ENCODE peak calls at places on chromosome 16, in ten cellular contexts. Z, H, R, J, P, B, C, I, D and T are unnamed samples.

GRCh38 chr16:3655030-3655790 is 719 bp downstream of the DNASE1 start:
- DNase-seq in Z (no peak), H (no peak), R (no peak), J (peak; percentile 57), P (no peak), B (peak; percentile 37), C (no peak), I (peak; percentile 64), D (no peak), T (no peak)

GRCh38 chr16:55021595-55022475 is 91.2 kb downstream of the IRX5 start:
- DNase-seq in Z (no peak), H (peak; percentile 74), R (peak; percentile 65), J (no peak), P (no peak), B (no peak), C (peak; percentile 68), I (no peak), D (peak; percentile 57), T (no peak)

GRCh38 chr16:59690216-59690615 is 956.1 kb upstream of the GOT2 start:
- DNase-seq in Z (no peak), H (no peak), R (no peak), J (no peak), P (no peak), B (no peak), C (no peak), I (no peak), D (no peak), T (no peak)

GRCh38 chr16:86946396-86946795 is 368.0 kb downstream of the FOXL1 start:
- DNase-seq in Z (no peak), H (peak; percentile 89), R (peak; percentile 63), J (peak; percentile 7), P (no peak), B (no peak), C (peak; percentile 11), I (no peak), D (peak; percentile 32), T (no peak)

GRCh38 chr16:13083687-13084086 is 182.3 kb downstream of the SHISA9 start:
- DNase-seq in Z (no peak), H (peak; percentile 71), R (no peak), J (no peak), P (no peak), B (no peak), C (no peak), I (peak; percentile 86), D (no peak), T (no peak)

GRCh38 chr16:88652763-88653065 is 1.9 kb upstream of the CYBA start:
- DNase-seq in Z (no peak), H (no peak), R (no peak), J (no peak), P (no peak), B (no peak), C (no peak), I (no peak), D (no peak), T (no peak)

GRCh38 chr16:24685539-24686432 is 43.7 kb upstream of the TNRC6A start:
- DNase-seq in Z (no peak), H (peak; percentile 92), R (peak; percentile 83), J (no peak), P (no peak), B (peak; percentile 79), C (peak; percentile 79), I (peak; percentile 73), D (peak; percentile 86), T (peak; percentile 85)

GRCh38 chr16:57113042-57113453 is 20.7 kb downstream of the CPNE2 start:
- DNase-seq in Z (no peak), H (no peak), R (peak; percentile 77), J (no peak), P (no peak), B (no peak), C (no peak), I (no peak), D (peak; percentile 61), T (no peak)

GRCh38 chr16:58049697-58050185 is 24.2 kb downstream of the MMP15 start:
- DNase-seq in Z (no peak), H (no peak), R (no peak), J (no peak), P (no peak), B (no peak), C (no peak), I (no peak), D (no peak), T (no peak)

GRCh38 chr16:70331588-70332358 is 14.9 kb upstream of the DDX19A start:
- DNase-seq in Z (no peak), H (peak; percentile 19), R (no peak), J (no peak), P (no peak), B (no peak), C (no peak), I (no peak), D (peak; percentile 35), T (peak; percentile 31)

GRCh38 chr16:79874391-79874790 is 273.9 kb upstream of the MAF start:
- DNase-seq in Z (no peak), H (no peak), R (no peak), J (no peak), P (no peak), B (no peak), C (no peak), I (no peak), D (no peak), T (no peak)

GRCh38 chr16:27401768-27402568 is at the start of gene IL21R:
- DNase-seq in Z (no peak), H (no peak), R (peak; percentile 80), J (peak; percentile 64), P (no peak), B (no peak), C (no peak), I (peak; percentile 38), D (peak; percentile 41), T (peak; percentile 25)

GRCh38 chr16:22235839-22236745 is 30.0 kb downstream of the EEF2K start:
- DNase-seq in Z (no peak), H (no peak), R (no peak), J (no peak), P (no peak), B (no peak), C (no peak), I (peak; percentile 23), D (peak; percentile 32), T (no peak)

GRCh38 chr16:67571981-67572431 is 9.7 kb downstream of the CTCF start:
- DNase-seq in Z (no peak), H (no peak), R (peak; percentile 82), J (no peak), P (no peak), B (no peak), C (no peak), I (no peak), D (peak; percentile 52), T (no peak)
- H3K4me3 ChIP-seq in Z (no peak overlapping the region), H (no peak overlapping the region), R (no peak overlapping the region), J (no peak overlapping the region), P (no peak overlapping the region), B (no peak overlapping the region), C (no peak overlapping the region), I (no peak overlapping the region), D (no peak overlapping the region), T (no peak overlapping the region)

GRCh38 chr16:21158208-21159110 is at the start of gene LDAF1:
- DNase-seq in Z (no peak), H (peak; percentile 88), R (peak; percentile 70), J (peak; percentile 91), P (no peak), B (peak; percentile 90), C (peak; percentile 64), I (peak; percentile 90), D (peak; percentile 69), T (peak; percentile 80)

GRCh38 chr16:21160276-21160675 is 1.8 kb downstream of the LDAF1 start:
- DNase-seq in Z (no peak), H (no peak), R (no peak), J (no peak), P (no peak), B (no peak), C (no peak), I (no peak), D (no peak), T (no peak)

GRCh38 chr16:21156767-21157467 is 1.6 kb upstream of the LDAF1 start:
- DNase-seq in Z (no peak), H (peak; percentile 89), R (peak; percentile 81), J (no peak), P (peak; percentile 52), B (peak; percentile 39), C (peak; percentile 78), I (peak; percentile 46), D (peak; percentile 83), T (peak; percentile 32)

GRCh38 chr16:21159281-21159951 is 942 bp downstream of the LDAF1 start:
- DNase-seq in Z (no peak), H (peak; percentile 68), R (no peak), J (peak; percentile 72), P (no peak), B (peak; percentile 61), C (no peak), I (peak; percentile 68), D (no peak), T (peak; percentile 38)

GRCh38 chr16:21157632-21158031 is 842 bp upstream of the LDAF1 start:
- DNase-seq in Z (no peak), H (peak; percentile 49), R (no peak), J (no peak), P (no peak), B (no peak), C (no peak), I (no peak), D (no peak), T (no peak)
- H3K4me3 ChIP-seq in Z (no peak overlapping the region), H (no peak overlapping the region), R (no peak overlapping the region), J (no peak overlapping the region), P (no peak overlapping the region), B (no peak overlapping the region), C (no peak overlapping the region), I (no peak overlapping the region), D (no peak overlapping the region), T (no peak overlapping the region)

GRCh38 chr16:1981972-1982574 is 804 bp upstream of the NOXO1 start:
- DNase-seq in Z (no peak), H (no peak), R (no peak), J (no peak), P (no peak), B (no peak), C (no peak), I (peak; percentile 49), D (no peak), T (no peak)

GRCh38 chr16:1984347-1985225 is 593 bp downstream of the GFER start:
- DNase-seq in Z (no peak), H (no peak), R (peak; percentile 42), J (peak; percentile 85), P (no peak), B (no peak), C (no peak), I (peak; percentile 44), D (peak; percentile 43), T (no peak)

GRCh38 chr16:1981398-1981836 is at the start of gene NOXO1:
- DNase-seq in Z (no peak), H (peak; percentile 19), R (no peak), J (no peak), P (no peak), B (no peak), C (no peak), I (no peak), D (no peak), T (no peak)

GRCh38 chr16:1983544-1984346 is at the start of gene GFER:
- DNase-seq in Z (peak; percentile 72), H (peak; percentile 96), R (peak; percentile 89), J (peak; percentile 96), P (peak; percentile 26), B (peak; percentile 89), C (peak; percentile 96), I (peak; percentile 92), D (peak; percentile 94), T (peak; percentile 91)

GRCh38 chr16:1983053-1983543 is 895 bp upstream of the GFER start:
- DNase-seq in Z (no peak), H (no peak), R (no peak), J (no peak), P (no peak), B (no peak), C (no peak), I (no peak), D (no peak), T (no peak)
- H3K4me3 ChIP-seq in Z (peak overlapping the region; percentile 65), H (no peak overlapping the region), R (peak overlapping the region; percentile 41), J (peak overlapping the region; percentile 92), P (peak overlapping the region; percentile 71), B (peak overlapping the region; percentile 55), C (peak overlapping the region; percentile 67), I (no peak overlapping the region), D (peak overlapping the region; percentile 74), T (peak overlapping the region; percentile 45)

GRCh38 chr16:9152649-9153501 is 61.4 kb downstream of the HAPSTR1 start:
- DNase-seq in Z (no peak), H (no peak), R (no peak), J (no peak), P (no peak), B (no peak), C (no peak), I (no peak), D (no peak), T (no peak)
- H3K4me3 ChIP-seq in Z (no peak overlapping the region), H (no peak overlapping the region), R (no peak overlapping the region), J (no peak overlapping the region), P (no peak overlapping the region), B (no peak overlapping the region), C (no peak overlapping the region), I (no peak overlapping the region), D (no peak overlapping the region), T (no peak overlapping the region)